ENCODE peak calls at places on chromosomes 16 and 17, in seven cellular contexts. One of them, this sample, is unnamed.
A peak's percentile ranks its signal among the peaks of the same experiment; 100 is the strongest.

GRCh38 chr17:74369221-74369620 is 1.9 kb downstream of the GPR142 start:
- DNase-seq in suprapubic skin: no peak
- DNase-seq in fibroblast of lung: no peak
- DNase-seq in AG04450: no peak
- DNase-seq in gastrocnemius medialis: no peak
- DNase-seq in CD4-positive, alpha-beta T cell: peak; percentile 56
- DNase-seq in uterus: no peak
- DNase-seq in this sample: no peak

GRCh38 chr17:79721993-79722671 is 8.6 kb upstream of the ENPP7 start:
- DNase-seq in suprapubic skin: no peak
- DNase-seq in fibroblast of lung: no peak
- DNase-seq in AG04450: no peak
- DNase-seq in gastrocnemius medialis: no peak
- DNase-seq in CD4-positive, alpha-beta T cell: no peak
- DNase-seq in uterus: no peak
- DNase-seq in this sample: no peak

GRCh38 chr17:83099570-83100181 is 20.3 kb downstream of the METRNL start:
- DNase-seq in suprapubic skin: no peak
- DNase-seq in fibroblast of lung: peak; percentile 20
- DNase-seq in AG04450: no peak
- DNase-seq in gastrocnemius medialis: no peak
- DNase-seq in CD4-positive, alpha-beta T cell: no peak
- DNase-seq in uterus: no peak
- DNase-seq in this sample: no peak

GRCh38 chr16:84065536-84066132 is 23.0 kb upstream of the SLC38A8 start:
- DNase-seq in suprapubic skin: no peak
- DNase-seq in fibroblast of lung: peak; percentile 65
- DNase-seq in AG04450: peak; percentile 18
- DNase-seq in gastrocnemius medialis: peak; percentile 49
- DNase-seq in CD4-positive, alpha-beta T cell: no peak
- DNase-seq in uterus: no peak
- DNase-seq in this sample: no peak

GRCh38 chr16:85785927-85786326 is 13.4 kb downstream of the EMC8 start:
- DNase-seq in suprapubic skin: no peak
- DNase-seq in fibroblast of lung: peak; percentile 65
- DNase-seq in AG04450: no peak
- DNase-seq in gastrocnemius medialis: no peak
- DNase-seq in CD4-positive, alpha-beta T cell: no peak
- DNase-seq in uterus: no peak
- DNase-seq in this sample: no peak

GRCh38 chr16:2033057-2033911 is 6.6 kb downstream of the NHERF2 start:
- DNase-seq in suprapubic skin: peak; percentile 84
- DNase-seq in fibroblast of lung: peak; percentile 55
- DNase-seq in AG04450: no peak
- DNase-seq in gastrocnemius medialis: no peak
- DNase-seq in CD4-positive, alpha-beta T cell: no peak
- DNase-seq in uterus: peak; percentile 71
- DNase-seq in this sample: peak; percentile 66

GRCh38 chr17:20721151-20721550 is 141.6 kb downstream of the CDRT15L2 start:
- DNase-seq in suprapubic skin: no peak
- DNase-seq in fibroblast of lung: no peak
- DNase-seq in AG04450: no peak
- DNase-seq in gastrocnemius medialis: no peak
- DNase-seq in CD4-positive, alpha-beta T cell: no peak
- DNase-seq in uterus: no peak
- DNase-seq in this sample: no peak

GRCh38 chr16:27427538-27427937 is 25.6 kb downstream of the IL21R start:
- DNase-seq in suprapubic skin: no peak
- DNase-seq in fibroblast of lung: no peak
- DNase-seq in AG04450: no peak
- DNase-seq in gastrocnemius medialis: no peak
- DNase-seq in CD4-positive, alpha-beta T cell: no peak
- DNase-seq in uterus: no peak
- DNase-seq in this sample: no peak

GRCh38 chr16:86353934-86354333 is 156.4 kb upstream of the FOXF1 start:
- DNase-seq in suprapubic skin: no peak
- DNase-seq in fibroblast of lung: no peak
- DNase-seq in AG04450: no peak
- DNase-seq in gastrocnemius medialis: no peak
- DNase-seq in CD4-positive, alpha-beta T cell: no peak
- DNase-seq in uterus: no peak
- DNase-seq in this sample: no peak

GRCh38 chr16:62648256-62648655 is 612.0 kb upstream of the CDH8 start:
- DNase-seq in suprapubic skin: no peak
- DNase-seq in fibroblast of lung: no peak
- DNase-seq in AG04450: no peak
- DNase-seq in gastrocnemius medialis: no peak
- DNase-seq in CD4-positive, alpha-beta T cell: no peak
- DNase-seq in uterus: no peak
- DNase-seq in this sample: no peak

GRCh38 chr17:74873036-74873873 is 461 bp upstream of the FDXR start:
- DNase-seq in suprapubic skin: peak; percentile 100
- DNase-seq in fibroblast of lung: peak; percentile 100
- DNase-seq in AG04450: peak; percentile 99
- DNase-seq in gastrocnemius medialis: peak; percentile 100
- DNase-seq in CD4-positive, alpha-beta T cell: peak; percentile 99
- DNase-seq in uterus: peak; percentile 100
- DNase-seq in this sample: peak; percentile 99

GRCh38 chr17:1029196-1029911 is 32.4 kb downstream of the TIMM22 start:
- DNase-seq in suprapubic skin: no peak
- DNase-seq in fibroblast of lung: peak; percentile 75
- DNase-seq in AG04450: no peak
- DNase-seq in gastrocnemius medialis: peak; percentile 51
- DNase-seq in CD4-positive, alpha-beta T cell: no peak
- DNase-seq in uterus: peak; percentile 65
- DNase-seq in this sample: no peak

GRCh38 chr17:58632324-58633314 is 59.2 kb downstream of the TEX14 start:
- DNase-seq in suprapubic skin: no peak
- DNase-seq in fibroblast of lung: no peak
- DNase-seq in AG04450: no peak
- DNase-seq in gastrocnemius medialis: no peak
- DNase-seq in CD4-positive, alpha-beta T cell: no peak
- DNase-seq in uterus: no peak
- DNase-seq in this sample: no peak

GRCh38 chr17:69501591-69502468 is 87.3 kb downstream of the MAP2K6 start:
- DNase-seq in suprapubic skin: no peak
- DNase-seq in fibroblast of lung: peak; percentile 99
- DNase-seq in AG04450: peak; percentile 82
- DNase-seq in gastrocnemius medialis: peak; percentile 70
- DNase-seq in CD4-positive, alpha-beta T cell: no peak
- DNase-seq in uterus: no peak
- DNase-seq in this sample: no peak

GRCh38 chr17:13594762-13595697 is 6.7 kb downstream of the HS3ST3A1 start:
- DNase-seq in suprapubic skin: peak; percentile 81
- DNase-seq in fibroblast of lung: peak; percentile 94
- DNase-seq in AG04450: peak; percentile 82
- DNase-seq in gastrocnemius medialis: peak; percentile 60
- DNase-seq in CD4-positive, alpha-beta T cell: peak; percentile 66
- DNase-seq in uterus: peak; percentile 72
- DNase-seq in this sample: no peak

GRCh38 chr16:84888450-84888849 is 68.7 kb downstream of the CRISPLD2 start:
- DNase-seq in suprapubic skin: no peak
- DNase-seq in fibroblast of lung: no peak
- DNase-seq in AG04450: no peak
- DNase-seq in gastrocnemius medialis: no peak
- DNase-seq in CD4-positive, alpha-beta T cell: no peak
- DNase-seq in uterus: no peak
- DNase-seq in this sample: no peak

GRCh38 chr17:71032746-71033273 is 863.5 kb downstream of the KCNJ2 start:
- DNase-seq in suprapubic skin: no peak
- DNase-seq in fibroblast of lung: no peak
- DNase-seq in AG04450: no peak
- DNase-seq in gastrocnemius medialis: no peak
- DNase-seq in CD4-positive, alpha-beta T cell: no peak
- DNase-seq in uterus: no peak
- DNase-seq in this sample: no peak
- H3K9me3 ChIP-seq in suprapubic skin: no peaks in the 10 kb centered on the region
- H3K9me3 ChIP-seq in fibroblast of lung: no peaks in the 10 kb centered on the region
- H3K9me3 ChIP-seq in AG04450: no peaks in the 10 kb centered on the region
- H3K9me3 ChIP-seq in gastrocnemius medialis: no peaks in the 10 kb centered on the region
- H3K9me3 ChIP-seq in CD4-positive, alpha-beta T cell: no peaks in the 10 kb centered on the region
- H3K9me3 ChIP-seq in uterus: no peaks in the 10 kb centered on the region
- H3K9me3 ChIP-seq in this sample: no peaks in the 10 kb centered on the region

DNA sequence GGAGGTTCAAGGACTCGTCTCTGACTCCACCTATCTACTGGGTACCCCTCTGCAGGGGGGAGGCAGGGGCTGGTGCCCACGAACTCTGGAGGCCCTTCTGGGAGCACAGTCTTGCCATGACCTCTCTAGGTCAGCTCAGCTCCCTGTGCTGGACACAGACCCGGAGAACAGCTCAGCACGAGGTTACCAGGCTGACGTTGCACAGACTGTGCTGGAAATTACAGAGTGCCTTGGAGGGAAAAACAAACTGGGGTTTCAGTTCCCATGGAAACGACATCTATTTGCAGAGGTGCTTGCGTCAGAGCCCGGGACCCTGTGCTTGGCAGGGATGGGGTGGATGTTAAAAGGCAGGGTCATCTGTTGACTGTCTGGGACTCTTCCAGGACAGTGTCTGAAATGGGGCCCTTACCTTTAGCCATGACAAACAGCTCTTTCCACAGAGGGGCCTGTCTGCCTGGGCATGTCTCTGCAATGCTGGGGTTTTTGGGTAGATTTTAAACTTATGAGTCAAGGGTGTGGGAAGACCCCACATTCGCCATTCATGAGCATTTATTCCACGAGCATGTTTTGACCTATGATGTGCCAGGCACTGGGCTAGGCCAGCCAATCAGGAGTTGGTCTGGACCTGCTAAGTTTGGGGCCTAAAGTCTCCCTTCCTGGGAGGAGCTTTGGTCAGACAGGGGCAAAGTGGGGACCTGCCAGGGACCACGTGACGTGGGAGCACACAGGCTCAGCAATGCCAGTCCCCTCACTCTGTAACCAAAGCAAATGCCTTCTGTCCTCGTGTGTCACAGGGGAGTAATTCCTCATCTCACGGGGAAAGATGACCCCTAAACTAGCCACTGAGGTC is 22.5 kb downstream of the CCR7 start:
- DNase-seq in suprapubic skin: peak; percentile 93
- DNase-seq in fibroblast of lung: peak; percentile 100
- DNase-seq in AG04450: peak; percentile 92
- DNase-seq in gastrocnemius medialis: peak; percentile 71
- DNase-seq in CD4-positive, alpha-beta T cell: no peak
- DNase-seq in uterus: peak; percentile 97
- DNase-seq in this sample: peak; percentile 78
- H3K27ac ChIP-seq in suprapubic skin: peak overlapping the region; percentile 93
- H3K27ac ChIP-seq in fibroblast of lung: peak overlapping the region; percentile 97
- H3K27ac ChIP-seq in AG04450: peak overlapping the region; percentile 99
- H3K27ac ChIP-seq in gastrocnemius medialis: peak overlapping the region; percentile 74
- H3K27ac ChIP-seq in CD4-positive, alpha-beta T cell: peak overlapping the region; percentile 79
- H3K27ac ChIP-seq in uterus: peak overlapping the region; percentile 98
- H3K27ac ChIP-seq in this sample: peak overlapping the region; percentile 85

GRCh38 chr17:77771587-77771986 is 186.9 kb upstream of the TNRC6C start:
- DNase-seq in suprapubic skin: no peak
- DNase-seq in fibroblast of lung: no peak
- DNase-seq in AG04450: no peak
- DNase-seq in gastrocnemius medialis: no peak
- DNase-seq in CD4-positive, alpha-beta T cell: no peak
- DNase-seq in uterus: no peak
- DNase-seq in this sample: no peak

GRCh38 chr17:77771998-77772397 is 186.5 kb upstream of the TNRC6C start:
- DNase-seq in suprapubic skin: no peak
- DNase-seq in fibroblast of lung: no peak
- DNase-seq in AG04450: no peak
- DNase-seq in gastrocnemius medialis: no peak
- DNase-seq in CD4-positive, alpha-beta T cell: no peak
- DNase-seq in uterus: no peak
- DNase-seq in this sample: no peak

GRCh38 chr17:77772461-77772897 is 186.0 kb upstream of the TNRC6C start:
- DNase-seq in suprapubic skin: no peak
- DNase-seq in fibroblast of lung: peak; percentile 2
- DNase-seq in AG04450: no peak
- DNase-seq in gastrocnemius medialis: peak; percentile 20
- DNase-seq in CD4-positive, alpha-beta T cell: peak; percentile 59
- DNase-seq in uterus: no peak
- DNase-seq in this sample: no peak

GRCh38 chr17:77770331-77771105 is 188.0 kb upstream of the TNRC6C start:
- DNase-seq in suprapubic skin: no peak
- DNase-seq in fibroblast of lung: no peak
- DNase-seq in AG04450: peak; percentile 20
- DNase-seq in gastrocnemius medialis: no peak
- DNase-seq in CD4-positive, alpha-beta T cell: no peak
- DNase-seq in uterus: no peak
- DNase-seq in this sample: no peak

GRCh38 chr17:77771145-77771544 is 187.4 kb upstream of the TNRC6C start:
- DNase-seq in suprapubic skin: no peak
- DNase-seq in fibroblast of lung: no peak
- DNase-seq in AG04450: no peak
- DNase-seq in gastrocnemius medialis: no peak
- DNase-seq in CD4-positive, alpha-beta T cell: no peak
- DNase-seq in uterus: no peak
- DNase-seq in this sample: no peak
- H3K9me3 ChIP-seq in suprapubic skin: no peaks in the 10 kb centered on the region
- H3K9me3 ChIP-seq in fibroblast of lung: no peaks in the 10 kb centered on the region
- H3K9me3 ChIP-seq in AG04450: no peaks in the 10 kb centered on the region
- H3K9me3 ChIP-seq in gastrocnemius medialis: no peaks in the 10 kb centered on the region
- H3K9me3 ChIP-seq in CD4-positive, alpha-beta T cell: no peaks in the 10 kb centered on the region
- H3K9me3 ChIP-seq in uterus: no peaks in the 10 kb centered on the region
- H3K9me3 ChIP-seq in this sample: no peaks in the 10 kb centered on the region

GRCh38 chr17:44547625-44548297 is 9.5 kb upstream of the FZD2 start:
- DNase-seq in suprapubic skin: no peak
- DNase-seq in fibroblast of lung: peak; percentile 43
- DNase-seq in AG04450: no peak
- DNase-seq in gastrocnemius medialis: peak; percentile 30
- DNase-seq in CD4-positive, alpha-beta T cell: no peak
- DNase-seq in uterus: no peak
- DNase-seq in this sample: no peak

GRCh38 chr17:44548714-44549230 is 8.5 kb upstream of the FZD2 start:
- DNase-seq in suprapubic skin: no peak
- DNase-seq in fibroblast of lung: no peak
- DNase-seq in AG04450: no peak
- DNase-seq in gastrocnemius medialis: no peak
- DNase-seq in CD4-positive, alpha-beta T cell: no peak
- DNase-seq in uterus: no peak
- DNase-seq in this sample: no peak

GRCh38 chr17:44546711-44547606 is 10.3 kb upstream of the FZD2 start:
- DNase-seq in suprapubic skin: no peak
- DNase-seq in fibroblast of lung: peak; percentile 63
- DNase-seq in AG04450: no peak
- DNase-seq in gastrocnemius medialis: no peak
- DNase-seq in CD4-positive, alpha-beta T cell: no peak
- DNase-seq in uterus: no peak
- DNase-seq in this sample: no peak

GRCh38 chr17:44552361-44552760 is 4.9 kb upstream of the FZD2 start:
- DNase-seq in suprapubic skin: no peak
- DNase-seq in fibroblast of lung: peak; percentile 62
- DNase-seq in AG04450: no peak
- DNase-seq in gastrocnemius medialis: peak; percentile 34
- DNase-seq in CD4-positive, alpha-beta T cell: no peak
- DNase-seq in uterus: no peak
- DNase-seq in this sample: no peak

DNA sequence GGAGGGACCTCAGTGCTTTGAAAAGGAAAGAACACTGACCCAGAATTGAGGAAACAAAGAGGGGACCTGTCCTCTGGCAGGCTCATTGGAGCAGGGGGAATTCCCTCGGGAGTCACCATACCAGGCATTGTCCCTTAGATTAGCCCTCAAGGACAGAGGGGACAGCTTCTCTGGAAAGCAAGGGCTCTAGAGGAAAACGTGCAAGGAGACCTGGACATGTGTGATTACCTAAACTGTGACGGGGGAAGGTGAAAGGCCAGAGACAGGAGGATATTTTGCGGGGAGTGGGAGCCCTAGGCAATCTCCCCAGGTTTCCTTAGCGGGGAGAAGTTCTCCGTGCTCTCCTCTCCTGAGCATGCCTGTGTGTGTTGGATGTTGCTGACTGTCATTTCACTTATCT is 7.5 kb upstream of the FZD2 start:
- DNase-seq in suprapubic skin: no peak
- DNase-seq in fibroblast of lung: no peak
- DNase-seq in AG04450: no peak
- DNase-seq in gastrocnemius medialis: no peak
- DNase-seq in CD4-positive, alpha-beta T cell: no peak
- DNase-seq in uterus: no peak
- DNase-seq in this sample: no peak
- H3K27ac ChIP-seq in suprapubic skin: no peak overlapping the region
- H3K27ac ChIP-seq in fibroblast of lung: no peak overlapping the region
- H3K27ac ChIP-seq in AG04450: no peak overlapping the region
- H3K27ac ChIP-seq in gastrocnemius medialis: no peak overlapping the region
- H3K27ac ChIP-seq in CD4-positive, alpha-beta T cell: no peak overlapping the region
- H3K27ac ChIP-seq in uterus: no peak overlapping the region
- H3K27ac ChIP-seq in this sample: no peak overlapping the region